ENCODE peak calls at places on chromosomes 7 and 10, in seven cellular contexts. I is heart right ventricle, A is A549, O is psoas muscle, U is hepatocyte, J is nephron progenitor cell, B is sigmoid colon. M is an unnamed sample.

GRCh38 chr10:17216901-17217395 is 11.1 kb upstream of the VIM start:
- DNase-seq in I (no peak), A (no peak), O (no peak), U (no peak), J (no peak), B (no peak), M (no peak)

GRCh38 chr10:87761892-87762291 is 56.1 kb downstream of the ATAD1 start:
- DNase-seq in I (no peak), A (no peak), O (no peak), U (peak), J (no peak), B (no peak), M (no peak)

GRCh38 chr7:111053035-111053434 is 37.9 kb upstream of the LRRN3 start:
- DNase-seq in I (no peak), A (no peak), O (no peak), U (no peak), J (no peak), B (no peak), M (no peak)

GRCh38 chr7:72435366-72435765 is 23.2 kb upstream of the CALN1 start:
- DNase-seq in I (peak), A (no peak), O (peak), U (peak), J (peak), B (no peak), M (no peak)

GRCh38 chr10:31207636-31208035 is 111.4 kb upstream of the ZEB1 start:
- DNase-seq in I (no peak), A (no peak), O (no peak), U (no peak), J (no peak), B (no peak), M (no peak)

GRCh38 chr7:30548762-30549344 is 44.2 kb upstream of the GGCT start:
- DNase-seq in I (peak), A (peak), O (no peak), U (peak), J (peak), B (peak), M (peak)

GRCh38 chr7:55426676-55427075 is 61.5 kb downstream of the LANCL2 start:
- DNase-seq in I (no peak), A (no peak), O (no peak), U (no peak), J (no peak), B (no peak), M (no peak)

GRCh38 chr10:77524300-77524711 is 113.3 kb downstream of the KCNMA1 start:
- DNase-seq in I (no peak), A (no peak), O (no peak), U (no peak), J (no peak), B (no peak), M (no peak)

GRCh38 chr10:114477285-114477684 is 73.0 kb upstream of the AFAP1L2 start:
- DNase-seq in I (no peak), A (no peak), O (peak), U (no peak), J (no peak), B (peak), M (no peak)

GRCh38 chr7:24318326-24318725 is 34.3 kb downstream of the NPY start:
- DNase-seq in I (no peak), A (peak), O (no peak), U (peak), J (peak), B (no peak), M (peak)

GRCh38 chr10:88097092-88097894 is 233.9 kb downstream of the PTEN start:
- DNase-seq in I (no peak), A (no peak), O (no peak), U (no peak), J (no peak), B (no peak), M (no peak)

GRCh38 chr7:27947581-27948278 is 207.8 kb downstream of the TAX1BP1 start:
- DNase-seq in I (no peak), A (no peak), O (no peak), U (no peak), J (peak), B (no peak), M (no peak)

GRCh38 chr10:15258255-15258654 is 89.8 kb upstream of the NMT2 start:
- DNase-seq in I (no peak), A (no peak), O (no peak), U (no peak), J (no peak), B (no peak), M (no peak)

GRCh38 chr10:1372212-1372611 is 316.0 kb downstream of the WDR37 start:
- DNase-seq in I (no peak), A (no peak), O (no peak), U (no peak), J (no peak), B (no peak), M (no peak)

GRCh38 chr7:120988591-120989299 is at the start of gene CPED1:
- DNase-seq in I (peak), A (peak), O (peak), U (peak), J (peak), B (peak), M (peak)

GRCh38 chr10:112811741-112812551 is 138.1 kb upstream of the TCF7L2 start:
- DNase-seq in I (no peak), A (peak), O (no peak), U (peak), J (no peak), B (no peak), M (no peak)

GRCh38 chr7:74138334-74138867 is 35.8 kb upstream of the EIF4H start:
- DNase-seq in I (no peak), A (no peak), O (no peak), U (no peak), J (no peak), B (no peak), M (no peak)

GRCh38 chr10:108982141-108982540 is 941.2 kb downstream of the XPNPEP1 start:
- DNase-seq in I (no peak), A (no peak), O (no peak), U (no peak), J (no peak), B (no peak), M (no peak)

GRCh38 chr7:140656548-140657515 is 15.9 kb upstream of the ADCK2 start:
- DNase-seq in I (peak), A (no peak), O (peak), U (peak), J (no peak), B (peak), M (peak)

GRCh38 chr10:28984431-28984830 is 304.4 kb upstream of the LYZL1 start:
- DNase-seq in I (peak), A (peak), O (peak), U (peak), J (no peak), B (peak), M (no peak)

GRCh38 chr10:32795598-32796183 is 162.3 kb downstream of the ITGB1 start:
- DNase-seq in I (peak), A (peak), O (no peak), U (peak), J (no peak), B (no peak), M (peak)

GRCh38 chr7:150430465-150431085 is 19.9 kb upstream of the GIMAP8 start:
- DNase-seq in I (no peak), A (no peak), O (no peak), U (no peak), J (no peak), B (no peak), M (no peak)

GRCh38 chr10:17026686-17027485 is 102.7 kb downstream of the CUBN start:
- DNase-seq in I (no peak), A (no peak), O (no peak), U (no peak), J (no peak), B (no peak), M (peak)

GRCh38 chr10:16016688-16017087 is 156.4 kb upstream of the MINDY3 start:
- DNase-seq in I (no peak), A (no peak), O (no peak), U (no peak), J (no peak), B (no peak), M (no peak)

GRCh38 chr7:53350241-53350640 is 314.8 kb downstream of the POM121L12 start:
- DNase-seq in I (no peak), A (no peak), O (no peak), U (peak), J (peak), B (no peak), M (peak)

GRCh38 chr7:137846588-137847417 is at the start of gene DGKI:
- DNase-seq in I (no peak), A (no peak), O (peak), U (peak), J (peak), B (no peak), M (peak)

GRCh38 chr7:63014792-63015191 is 983.9 kb upstream of the ZNF722 start:
- DNase-seq in I (no peak), A (no peak), O (no peak), U (no peak), J (no peak), B (no peak), M (no peak)

GRCh38 chr10:11280187-11280932 is 262.7 kb downstream of the CELF2 start:
- DNase-seq in I (no peak), A (no peak), O (no peak), U (no peak), J (no peak), B (no peak), M (no peak)

GRCh38 chr10:48527691-48528212 is 77.1 kb downstream of the ARHGAP22 start:
- DNase-seq in I (no peak), A (no peak), O (no peak), U (no peak), J (no peak), B (no peak), M (no peak)

GRCh38 chr7:92768501-92769360 is 67.6 kb downstream of the CDK6 start:
- DNase-seq in I (no peak), A (no peak), O (no peak), U (no peak), J (no peak), B (no peak), M (peak)

GRCh38 chr7:51316262-51316665 is 345 bp downstream of the COBL start:
- DNase-seq in I (no peak), A (peak), O (peak), U (peak), J (no peak), B (peak), M (peak)

GRCh38 chr7:42606217-42606905 is 305.5 kb downstream of the C7orf25 start:
- DNase-seq in I (no peak), A (no peak), O (no peak), U (no peak), J (no peak), B (no peak), M (no peak)

GRCh38 chr7:81684513-81685262 is 85.2 kb downstream of the HGF start:
- DNase-seq in I (peak), A (peak), O (peak), U (peak), J (peak), B (peak), M (peak)

GRCh38 chr7:1291846-1292765 is 59.4 kb downstream of the UNCX start:
- DNase-seq in I (no peak), A (no peak), O (peak), U (no peak), J (no peak), B (no peak), M (no peak)

GRCh38 chr10:47192273-47192672 is 107.7 kb upstream of the GDF10 start:
- DNase-seq in I (no peak), A (no peak), O (no peak), U (no peak), J (no peak), B (no peak), M (no peak)

GRCh38 chr10:78672898-78673297 is 395.9 kb upstream of the ZMIZ1 start:
- DNase-seq in I (no peak), A (no peak), O (no peak), U (no peak), J (no peak), B (no peak), M (no peak)

GRCh38 chr7:29812185-29812876 is 6.0 kb downstream of the WIPF3 start:
- DNase-seq in I (no peak), A (no peak), O (no peak), U (no peak), J (no peak), B (no peak), M (no peak)

DNA sequence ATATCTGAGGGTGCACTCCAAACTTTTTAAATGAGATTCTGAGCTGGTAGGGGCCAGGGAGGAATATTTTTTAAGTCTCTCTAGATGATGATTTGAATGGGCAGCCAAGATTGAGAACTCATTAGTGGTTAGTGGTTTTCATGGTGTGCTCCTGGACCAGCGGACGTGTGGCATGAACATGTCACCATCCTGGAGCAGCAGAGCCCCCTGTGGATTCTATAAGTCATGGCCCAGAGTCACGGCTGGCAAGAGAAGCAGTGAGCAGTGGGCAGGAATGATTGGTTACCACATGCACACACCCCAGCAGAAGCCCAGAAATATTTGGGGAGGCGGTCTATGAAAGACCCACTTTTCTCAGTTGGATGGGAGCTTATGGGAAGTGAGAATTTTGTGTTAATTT is 21.2 kb upstream of the UCN3 start:
- DNase-seq in I (no peak), A (no peak), O (no peak), U (no peak), J (no peak), B (no peak), M (no peak)
- TF ChIP-seq CTCF in I (no peak), A (no peak), O (no peak), U (no peak), J (no peak), B (no peak), M (no peak)

GRCh38 chr10:130686680-130687300 is 550.6 kb downstream of the GLRX3 start:
- DNase-seq in I (no peak), A (no peak), O (no peak), U (peak), J (peak), B (no peak), M (no peak)
- TF ChIP-seq CTCF in I (no peak), A (no peak), O (peak), U (peak), J (peak), B (no peak), M (no peak)

DNA sequence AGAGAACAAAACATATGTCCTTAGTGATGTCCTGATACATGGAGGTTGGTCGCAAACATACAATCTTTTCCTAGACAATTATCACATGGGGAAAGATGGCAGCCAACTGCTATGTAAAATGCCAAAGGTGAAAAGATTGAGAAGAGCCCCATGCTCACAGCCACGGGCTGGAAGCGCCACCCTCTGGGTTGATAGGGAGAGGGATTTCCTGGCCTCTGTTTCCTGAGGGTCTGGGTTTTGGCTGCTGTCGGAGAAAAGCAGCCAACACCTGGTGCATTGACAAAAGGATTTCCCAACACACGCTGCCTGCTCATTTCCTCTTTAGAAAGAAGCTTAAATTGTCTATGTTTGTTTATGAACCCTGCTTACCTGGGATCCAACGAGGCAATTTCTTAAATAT is 43.8 kb downstream of the ITIH5 start:
- DNase-seq in I (no peak), A (no peak), O (no peak), U (peak), J (peak), B (no peak), M (no peak)
- TF ChIP-seq CTCF in I (peak), A (no peak), O (no peak), U (peak), J (peak), B (no peak), M (peak)

GRCh38 chr7:129144834-129145668 is 544 bp downstream of the TSPAN33 start:
- DNase-seq in I (no peak), A (no peak), O (no peak), U (no peak), J (no peak), B (no peak), M (no peak)
- TF ChIP-seq CTCF in I (no peak), A (peak), O (no peak), U (peak), J (no peak), B (no peak), M (peak)

DNA sequence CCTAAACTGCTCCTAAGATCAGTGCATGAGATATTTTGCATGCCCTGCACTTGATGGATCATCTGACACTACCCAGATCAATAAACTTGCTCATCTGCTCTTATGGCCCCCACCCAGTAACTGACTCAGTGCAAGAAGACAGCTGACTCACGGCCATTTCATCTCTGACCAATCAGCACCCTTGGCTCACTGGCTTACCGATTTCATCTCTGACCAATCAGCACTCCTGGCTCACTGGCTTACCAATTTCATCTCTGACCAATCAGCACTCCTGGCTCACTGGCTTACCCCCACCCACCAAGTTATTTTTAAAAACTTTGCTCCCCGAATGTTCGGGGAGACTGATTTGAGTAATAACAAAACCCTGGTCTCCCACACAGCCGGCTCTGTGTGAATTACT is 37.1 kb upstream of the OPTN start:
- DNase-seq in I (no peak), A (no peak), O (no peak), U (no peak), J (no peak), B (no peak), M (no peak)
- TF ChIP-seq CTCF in I (no peak), A (no peak), O (no peak), U (no peak), J (no peak), B (no peak), M (no peak)

GRCh38 chr10:111037868-111038267 is 39.0 kb upstream of the ADRA2A start:
- DNase-seq in I (no peak), A (peak), O (no peak), U (no peak), J (no peak), B (no peak), M (no peak)
- TF ChIP-seq CTCF in I (no peak), A (no peak), O (no peak), U (no peak), J (peak), B (no peak), M (no peak)

GRCh38 chr7:2482725-2483451 is 6.7 kb upstream of the GRIFIN start:
- DNase-seq in I (no peak), A (no peak), O (no peak), U (no peak), J (no peak), B (no peak), M (no peak)
- TF ChIP-seq CTCF in I (no peak), A (peak), O (no peak), U (no peak), J (no peak), B (no peak), M (peak)

DNA sequence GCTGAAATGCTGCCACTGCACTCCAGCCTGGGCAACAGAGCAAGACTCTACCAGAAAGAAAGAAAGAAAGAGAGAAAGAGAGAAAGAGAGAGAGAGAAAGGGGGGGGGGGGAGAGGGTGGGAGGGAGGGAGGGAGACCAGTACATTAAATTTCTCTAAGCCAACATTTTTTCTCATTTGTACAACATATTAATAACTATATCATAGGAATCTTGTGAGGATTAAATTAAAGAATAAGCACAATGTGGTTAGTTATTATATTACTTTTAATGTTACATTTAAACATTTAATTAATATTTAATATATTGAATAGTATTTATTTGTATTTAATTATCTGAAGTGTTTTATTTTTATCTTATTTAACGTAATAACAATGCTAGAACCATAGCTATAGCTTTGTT is 53.1 kb downstream of the PLXDC2 start:
- DNase-seq in I (no peak), A (no peak), O (no peak), U (no peak), J (no peak), B (no peak), M (no peak)
- TF ChIP-seq CTCF in I (no peak), A (no peak), O (no peak), U (no peak), J (no peak), B (no peak), M (no peak)

DNA sequence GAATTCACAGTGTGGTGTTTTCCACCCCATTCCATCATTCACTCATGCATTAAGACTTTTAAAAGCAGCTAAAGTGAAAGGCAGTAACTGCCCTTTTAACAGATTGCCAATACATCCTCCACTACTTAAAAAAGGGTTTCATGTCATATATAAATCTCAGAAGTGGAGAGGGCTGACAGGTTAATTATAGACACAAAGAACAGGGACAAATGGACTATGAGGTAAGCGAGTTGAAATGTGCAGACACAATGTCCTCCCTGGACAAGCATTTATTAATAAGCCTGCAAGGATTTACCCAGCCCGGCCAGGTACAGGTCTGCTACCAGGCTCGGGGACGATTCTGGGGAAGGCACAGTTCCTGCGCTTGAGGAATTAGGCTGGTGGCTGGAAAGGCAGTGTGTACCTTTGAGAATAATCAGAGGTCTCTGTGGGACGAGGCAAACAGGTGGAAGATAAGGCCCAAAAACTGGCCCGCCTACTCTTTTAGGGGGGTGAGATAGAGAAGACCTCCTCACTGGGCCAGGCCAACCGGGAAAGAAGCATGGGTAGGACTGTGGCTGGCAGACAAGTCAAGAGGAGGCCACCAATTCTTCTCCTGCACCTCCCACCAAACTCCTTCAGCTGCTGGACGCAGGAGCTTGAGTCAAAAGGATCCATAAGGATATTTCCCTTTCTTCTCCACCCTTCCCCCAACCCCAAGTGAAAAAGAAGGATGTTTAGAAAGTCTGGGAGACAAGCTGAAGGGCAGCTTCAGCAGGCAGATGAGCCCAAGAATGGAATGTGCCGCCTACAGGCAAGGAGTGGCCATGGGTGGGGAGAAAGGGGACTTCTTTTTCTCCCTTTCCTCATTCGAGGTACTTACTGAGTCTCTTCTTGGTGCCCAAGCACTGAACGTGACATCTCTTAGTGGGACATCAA is 1.5 kb downstream of the PDLIM1 start:
- DNase-seq in I (no peak), A (peak), O (peak), U (peak), J (no peak), B (no peak), M (no peak)
- TF ChIP-seq CTCF in I (no peak), A (peak), O (no peak), U (peak), J (no peak), B (no peak), M (peak)

M was measured in GM13977.